ENCODE peak calls at places on chromosomes 12 and 14, in nine cellular contexts. E is transverse colon, Y is GM23338, P is HCT116, F is upper lobe of left lung, A is H1, K is sigmoid colon, N is SK-N-SH, M is GM12878. G is an unnamed sample. For H3K4me1, the result is how much of the 10 kb centered on the place peaks cover.

GRCh38 chr12:89346741-89347324 is 5.5 kb downstream of the DUSP6 start:
- DNase-seq in E (no peak), Y (peak), P (peak), F (peak), A (no peak), K (peak), N (no peak), M (no peak), G (no peak)

GRCh38 chr12:106978035-106978800 is 8.7 kb downstream of the MTERF2 start:
- DNase-seq in E (peak), Y (no peak), P (no peak), F (peak), A (no peak), K (peak), N (peak), M (no peak), G (peak)

GRCh38 chr12:124938606-124939427 is 24.4 kb upstream of the UBC start:
- DNase-seq in E (peak), Y (peak), P (peak), F (peak), A (no peak), K (peak), N (peak), M (peak), G (peak)

GRCh38 chr14:105817971-105818711 is 291.8 kb downstream of the TMEM121 start:
- DNase-seq in E (peak), Y (no peak), P (no peak), F (no peak), A (no peak), K (no peak), N (no peak), M (peak), G (no peak)

GRCh38 chr12:5200276-5201087 is 156.8 kb downstream of the KCNA5 start:
- DNase-seq in E (peak), Y (peak), P (peak), F (peak), A (peak), K (no peak), N (peak), M (no peak), G (peak)

GRCh38 chr12:51341259-51342007 is 5.0 kb downstream of the CELA1 start:
- DNase-seq in E (peak), Y (peak), P (peak), F (peak), A (peak), K (peak), N (peak), M (peak), G (peak)

GRCh38 chr14:89379006-89379405 is 38.0 kb downstream of the FOXN3 start:
- DNase-seq in E (no peak), Y (no peak), P (no peak), F (no peak), A (no peak), K (no peak), N (no peak), M (no peak), G (no peak)

GRCh38 chr14:30375280-30375892 is 183.6 kb upstream of the G2E3 start:
- DNase-seq in E (peak), Y (peak), P (peak), F (peak), A (peak), K (no peak), N (peak), M (no peak), G (peak)

GRCh38 chr14:29735459-29735858 is 192.2 kb downstream of the PRKD1 start:
- DNase-seq in E (no peak), Y (no peak), P (no peak), F (no peak), A (no peak), K (no peak), N (no peak), M (no peak), G (no peak)

GRCh38 chr12:71556881-71557280 is 106.8 kb downstream of the ZFC3H1 start:
- DNase-seq in E (no peak), Y (peak), P (peak), F (no peak), A (no peak), K (no peak), N (no peak), M (no peak), G (no peak)

GRCh38 chr12:26680724-26681455 is 152.1 kb downstream of the ITPR2 start:
- DNase-seq in E (no peak), Y (no peak), P (no peak), F (no peak), A (no peak), K (no peak), N (no peak), M (no peak), G (no peak)

GRCh38 chr12:50024804-50025186 is 499 bp downstream of the RACGAP1 start:
- DNase-seq in E (no peak), Y (peak), P (no peak), F (no peak), A (no peak), K (no peak), N (no peak), M (no peak), G (no peak)

GRCh38 chr14:78254911-78255431 is 84.8 kb downstream of the NRXN3 start:
- DNase-seq in E (no peak), Y (no peak), P (no peak), F (no peak), A (no peak), K (no peak), N (no peak), M (no peak), G (no peak)

GRCh38 chr14:74712499-74713394 is at the start of the genes AREL1 and FCF1:
- DNase-seq in E (peak), Y (peak), P (peak), F (peak), A (peak), K (peak), N (peak), M (peak), G (peak)

GRCh38 chr14:51006781-51007211 is 62.5 kb upstream of the PYGL start:
- DNase-seq in E (no peak), Y (no peak), P (no peak), F (peak), A (no peak), K (peak), N (peak), M (no peak), G (no peak)

GRCh38 chr12:129109174-129110001 is 256.1 kb downstream of the GLT1D1 start:
- DNase-seq in E (no peak), Y (no peak), P (no peak), F (no peak), A (no peak), K (no peak), N (no peak), M (no peak), G (no peak)

GRCh38 chr12:132163911-132164288 is 19.6 kb downstream of the NOC4L start:
- DNase-seq in E (no peak), Y (no peak), P (no peak), F (no peak), A (no peak), K (no peak), N (peak), M (no peak), G (no peak)

GRCh38 chr14:71399057-71399487 is 491.8 kb downstream of the PCNX1 start:
- DNase-seq in E (no peak), Y (no peak), P (no peak), F (no peak), A (no peak), K (no peak), N (no peak), M (peak), G (no peak)

GRCh38 chr12:106227641-106228319 is 20.0 kb downstream of the CKAP4 start:
- DNase-seq in E (peak), Y (no peak), P (no peak), F (peak), A (no peak), K (no peak), N (no peak), M (no peak), G (peak)

GRCh38 chr12:58728397-58728796 is 191.9 kb downstream of the LRIG3 start:
- DNase-seq in E (no peak), Y (no peak), P (no peak), F (no peak), A (no peak), K (no peak), N (no peak), M (no peak), G (no peak)

GRCh38 chr12:1630081-1630826 is 1.2 kb downstream of the WNT5B start:
- DNase-seq in E (peak), Y (peak), P (no peak), F (peak), A (peak), K (peak), N (peak), M (no peak), G (peak)

GRCh38 chr12:110234197-110235154 is 46.6 kb upstream of the ATP2A2 start:
- DNase-seq in E (no peak), Y (no peak), P (no peak), F (no peak), A (no peak), K (no peak), N (no peak), M (no peak), G (no peak)

GRCh38 chr14:68110989-68111704 is 291.6 kb downstream of the RAD51B start:
- DNase-seq in E (no peak), Y (no peak), P (no peak), F (no peak), A (no peak), K (no peak), N (no peak), M (peak), G (no peak)

DNA sequence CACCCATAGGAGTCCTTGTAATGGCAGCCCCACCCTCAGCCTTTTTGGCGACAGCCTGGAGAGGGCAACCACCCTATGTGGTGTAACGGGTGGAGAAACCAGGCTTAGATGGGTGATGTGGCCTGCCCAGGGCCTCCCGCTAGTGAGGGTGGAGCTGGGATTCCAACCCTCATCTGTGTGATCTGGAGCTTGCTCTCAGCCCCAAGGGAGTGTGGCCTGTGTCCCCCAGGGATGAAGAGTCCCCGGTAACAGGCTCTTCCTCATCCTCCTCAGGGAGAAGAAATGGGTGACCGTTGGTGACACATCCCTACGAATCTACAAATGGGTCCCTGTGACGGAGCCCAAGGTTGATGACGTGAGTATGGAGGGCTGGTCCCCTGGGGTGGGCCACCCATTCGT is 8.7 kb downstream of the BCL7A start:
- DNase-seq in E (no peak), Y (no peak), P (no peak), F (no peak), A (no peak), K (no peak), N (no peak), M (no peak), G (no peak)
- H3K4me1 ChIP-seq in E (under half), Y (under half), P (under half), F (under half), A (under half), K (under half), N (under half), M (under half), G (under half)

GRCh38 chr12:108621161-108621560 is 12.5 kb downstream of the SELPLG start:
- DNase-seq in E (no peak), Y (no peak), P (no peak), F (no peak), A (no peak), K (no peak), N (no peak), M (no peak), G (no peak)

GRCh38 chr12:108620236-108620879 is 13.3 kb downstream of the SELPLG start:
- DNase-seq in E (no peak), Y (no peak), P (no peak), F (peak), A (no peak), K (no peak), N (no peak), M (no peak), G (no peak)

GRCh38 chr12:108622921-108623514 is 10.7 kb downstream of the SELPLG start:
- DNase-seq in E (no peak), Y (no peak), P (no peak), F (no peak), A (no peak), K (no peak), N (no peak), M (no peak), G (no peak)

GRCh38 chr12:108623577-108623976 is 10.1 kb downstream of the SELPLG start:
- DNase-seq in E (no peak), Y (no peak), P (no peak), F (no peak), A (no peak), K (no peak), N (no peak), M (no peak), G (no peak)

GRCh38 chr12:108622425-108622824 is 11.3 kb downstream of the SELPLG start:
- DNase-seq in E (no peak), Y (peak), P (no peak), F (peak), A (no peak), K (no peak), N (no peak), M (no peak), G (no peak)
- TF ChIP-seq POLR2AphosphoS5 in E (no peak), Y (no peak), P (no peak), F (peak), A (no peak), K (no peak), N (no peak), M (no peak), G (no peak)

DNA sequence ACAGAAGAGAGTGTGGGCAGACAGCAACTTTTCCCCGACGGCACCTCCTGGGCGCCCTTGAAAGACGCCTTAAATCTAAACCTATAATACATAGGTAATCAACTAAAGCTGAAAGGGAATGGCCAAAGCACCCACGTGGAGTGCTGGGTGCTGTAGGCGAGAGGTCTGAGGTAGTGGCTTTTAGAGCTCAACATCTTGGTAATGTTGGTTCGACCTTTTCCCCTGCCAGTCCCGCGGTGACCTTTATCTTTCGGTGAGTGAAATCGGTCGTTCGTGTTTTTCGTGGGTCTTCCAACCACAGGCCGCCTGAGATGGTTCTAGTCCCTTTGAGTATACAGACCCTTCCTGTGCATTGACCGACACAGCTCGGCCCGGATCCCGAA is 9.1 kb downstream of the OR6S1 start:
- DNase-seq in E (no peak), Y (peak), P (no peak), F (no peak), A (no peak), K (no peak), N (no peak), M (no peak), G (no peak)
- H3K4me3 ChIP-seq in E (peak), Y (peak), P (peak), F (peak), A (peak), K (peak), N (peak), M (peak), G (peak)

GRCh38 chr14:69647216-69647615 is 35.8 kb downstream of the SUSD6 start:
- DNase-seq in E (no peak), Y (no peak), P (no peak), F (peak), A (no peak), K (no peak), N (no peak), M (no peak), G (no peak)
- H3K4me1 ChIP-seq in E (half or more), Y (under half), P (under half), F (half or more), A (under half), K (half or more), N (under half), M (half or more), G (half or more)

GRCh38 chr12:54984602-54985376 is at the start of gene TESPA1:
- DNase-seq in E (peak), Y (no peak), P (no peak), F (peak), A (no peak), K (peak), N (no peak), M (peak), G (peak)
- TF ChIP-seq POLR2AphosphoS5 in E (peak), Y (no peak), P (no peak), F (peak), A (no peak), K (no peak), N (no peak), M (peak), G (no peak)

DNA sequence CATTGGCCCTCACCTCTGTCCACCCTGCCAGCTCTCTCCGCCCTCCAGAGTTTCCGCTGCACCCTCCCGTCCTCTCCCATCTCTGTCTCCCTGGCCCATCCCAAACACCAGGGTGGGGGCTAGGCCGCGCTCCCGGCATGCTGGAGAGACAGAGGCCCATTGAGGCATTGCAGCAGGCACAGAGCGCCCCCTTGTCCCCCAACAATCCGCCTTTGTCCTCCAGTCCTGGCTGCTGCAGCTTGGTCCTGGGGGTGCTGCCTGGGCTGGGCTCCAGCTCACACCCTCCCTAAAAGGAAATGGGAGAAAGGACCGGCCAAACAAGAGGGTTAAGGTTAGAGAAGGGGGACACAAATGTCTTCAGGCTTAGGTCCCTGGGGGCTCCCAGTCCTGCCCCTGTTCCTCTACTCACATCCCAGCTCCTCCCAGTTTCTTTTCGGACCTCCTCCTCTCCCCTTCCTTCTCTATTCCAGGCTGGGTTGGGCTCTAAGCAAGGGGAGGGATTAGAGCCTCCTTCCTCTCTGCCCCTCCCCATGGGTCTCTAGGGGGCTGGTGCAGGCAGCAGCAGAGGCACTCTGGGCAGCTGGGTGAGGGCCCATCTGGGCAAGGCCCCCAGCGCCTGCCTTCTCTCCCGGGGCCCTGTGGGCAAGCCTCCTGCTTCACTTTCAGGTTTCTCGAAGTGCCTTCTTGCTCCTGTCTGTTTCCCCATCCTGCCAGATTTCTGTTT is at the start of gene CMTM5:
- DNase-seq in E (no peak), Y (peak), P (no peak), F (no peak), A (peak), K (peak), N (no peak), M (no peak), G (no peak)
- H3K4me3 ChIP-seq in E (no peak), Y (peak), P (no peak), F (no peak), A (no peak), K (peak), N (no peak), M (no peak), G (peak)

GRCh38 chr12:77060136-77060882 is 5.1 kb downstream of the E2F7 start:
- DNase-seq in E (no peak), Y (no peak), P (no peak), F (no peak), A (no peak), K (no peak), N (no peak), M (peak), G (no peak)
- H3K4me1 ChIP-seq in E (under half), Y (under half), P (under half), F (under half), A (under half), K (under half), N (under half), M (under half), G (under half)

DNA sequence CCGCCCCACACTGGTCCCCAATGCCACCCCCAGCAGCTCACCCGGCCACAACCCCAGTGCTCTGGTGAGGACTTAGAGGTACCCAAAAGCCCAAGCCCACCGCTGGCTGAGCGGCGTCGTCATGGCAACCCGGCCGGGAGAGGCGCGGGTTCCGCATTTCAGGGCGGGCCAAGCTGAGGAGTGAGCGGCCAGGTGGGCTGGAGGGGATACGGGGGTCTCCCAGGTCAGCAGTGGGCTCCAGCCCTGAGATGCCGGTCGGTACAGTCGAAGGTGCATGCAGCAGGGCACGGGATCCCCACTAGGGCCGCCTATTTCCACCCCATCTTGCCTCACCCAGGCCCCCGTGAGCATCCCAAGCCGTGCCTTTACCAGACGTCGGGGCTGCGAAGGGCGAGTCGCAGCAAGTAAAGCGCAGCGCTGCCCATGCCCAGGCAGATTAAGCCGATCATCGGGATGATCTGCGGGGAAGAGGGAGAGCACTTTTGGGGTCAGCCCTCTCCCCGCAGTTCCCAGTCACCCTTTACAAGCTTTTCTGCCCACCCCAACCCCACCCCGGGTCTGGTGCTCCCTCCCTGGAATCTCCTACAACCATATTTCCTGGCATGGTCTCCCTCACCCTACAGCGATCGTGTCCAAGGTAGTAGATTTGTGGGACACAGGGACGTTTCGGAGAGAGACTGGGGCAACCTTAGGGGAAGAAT is 6.9 kb downstream of the SHMT2 start:
- DNase-seq in E (no peak), Y (peak), P (no peak), F (no peak), A (peak), K (no peak), N (no peak), M (no peak), G (no peak)
- TF ChIP-seq POLR2AphosphoS5 in E (no peak), Y (peak), P (peak), F (no peak), A (peak), K (no peak), N (no peak), M (no peak), G (no peak)

GRCh38 chr14:61568572-61569011 is 126.7 kb upstream of the HIF1A start:
- DNase-seq in E (peak), Y (peak), P (no peak), F (peak), A (peak), K (no peak), N (no peak), M (peak), G (peak)
- H3K4me3 ChIP-seq in E (peak), Y (peak), P (peak), F (peak), A (peak), K (no peak), N (no peak), M (peak), G (peak)

G was measured in stomach.